ENCODE peak calls at places on chromosomes 7 and 10, in nine cellular contexts. N is D341Med; L is adrenal gland; W is gastrocnemius medialis; B is stimulated activated CD4-positive, alpha-beta T cell treated with anti-CD3 and anti-CD28 coated beads, TNF-alpha, amount 100 ng/mL, for 48 hours; Q is SK-N-SH; T is IMR-90; C is stomach; I is mucosa of gallbladder. V is an unnamed sample.

GRCh38 chr7:105209870-105210269 is 178.9 kb downstream of the SRPK2 start:
- DNase-seq in N (no peak), L (no peak), W (no peak), B (no peak), Q (peak), T (peak), C (no peak), I (no peak), V (no peak)

GRCh38 chr10:45580781-45581496 is 91.6 kb downstream of the ZFAND4 start:
- DNase-seq in N (no peak), L (no peak), W (no peak), B (peak), Q (no peak), T (no peak), C (no peak), I (no peak), V (no peak)

GRCh38 chr10:29810816-29811215 is 176.0 kb upstream of the SVIL start:
- DNase-seq in N (no peak), L (no peak), W (no peak), B (no peak), Q (no peak), T (no peak), C (no peak), I (no peak), V (no peak)

GRCh38 chr10:89245802-89246201 is 5.8 kb downstream of the LIPA start:
- DNase-seq in N (no peak), L (no peak), W (no peak), B (no peak), Q (no peak), T (no peak), C (no peak), I (no peak), V (no peak)

GRCh38 chr10:47277352-47278151 is 22.4 kb upstream of the GDF10 start:
- DNase-seq in N (no peak), L (no peak), W (no peak), B (no peak), Q (no peak), T (no peak), C (no peak), I (no peak), V (no peak)

GRCh38 chr10:58048936-58049335 is 218.8 kb downstream of the IPMK start:
- DNase-seq in N (no peak), L (no peak), W (no peak), B (no peak), Q (no peak), T (no peak), C (no peak), I (no peak), V (no peak)

GRCh38 chr7:1341361-1341675 is 108.6 kb downstream of the UNCX start:
- DNase-seq in N (no peak), L (no peak), W (no peak), B (no peak), Q (no peak), T (no peak), C (no peak), I (no peak), V (no peak)

GRCh38 chr7:129421717-129422250 is 12.4 kb upstream of the STRIP2 start:
- DNase-seq in N (no peak), L (no peak), W (no peak), B (no peak), Q (no peak), T (no peak), C (no peak), I (no peak), V (no peak)

GRCh38 chr10:16853809-16854208 is 36.6 kb upstream of the RSU1 start:
- DNase-seq in N (no peak), L (no peak), W (no peak), B (no peak), Q (no peak), T (no peak), C (no peak), I (no peak), V (no peak)

GRCh38 chr7:131861620-131862346 is 305.4 kb upstream of the PODXL start:
- DNase-seq in N (no peak), L (no peak), W (no peak), B (no peak), Q (no peak), T (peak), C (no peak), I (no peak), V (no peak)

GRCh38 chr10:80460399-80461207 is 6.5 kb downstream of the TSPAN14 start:
- DNase-seq in N (no peak), L (no peak), W (peak), B (no peak), Q (no peak), T (peak), C (peak), I (peak), V (no peak)

GRCh38 chr10:124701435-124701834 is 42.7 kb downstream of the FAM53B start:
- DNase-seq in N (no peak), L (peak), W (peak), B (no peak), Q (no peak), T (peak), C (peak), I (peak), V (peak)

GRCh38 chr7:27593226-27593625 is 69.5 kb downstream of the HIBADH start:
- DNase-seq in N (no peak), L (no peak), W (no peak), B (no peak), Q (no peak), T (peak), C (no peak), I (no peak), V (no peak)

GRCh38 chr7:134724606-134725005 is 54.8 kb upstream of the CALD1 start:
- DNase-seq in N (peak), L (no peak), W (no peak), B (no peak), Q (no peak), T (peak), C (no peak), I (no peak), V (no peak)

GRCh38 chr10:86520871-86521619 is 547 bp downstream of the WAPL start:
- DNase-seq in N (peak), L (peak), W (peak), B (peak), Q (peak), T (peak), C (peak), I (peak), V (peak)